ENCODE peak calls at places on chromosomes 2 and 18, in eight cellular contexts. D is ascending aorta, U is GM23338, I is HCT116, A is neuronal stem cell, X is AG04450, R is breast epithelium, B is cardiac fibroblast. L is an unnamed sample.

GRCh38 chr2:70962885-70963878 is 15.2 kb upstream of the ANKRD53 start:
- DNase-seq in D (no peak), U (no peak), I (no peak), A (no peak), X (no peak), R (no peak), B (no peak), L (peak; percentile 1)

GRCh38 chr18:60372598-60372997 is at the start of gene MC4R:
- DNase-seq in D (no peak), U (peak; percentile 36), I (peak; percentile 48), A (peak; percentile 11), X (peak; percentile 58), R (no peak), B (peak; percentile 31), L (no peak)

GRCh38 chr2:237912271-237913192 is 53.1 kb downstream of the RAMP1 start:
- DNase-seq in D (no peak), U (no peak), I (no peak), A (no peak), X (no peak), R (peak; percentile 48), B (no peak), L (no peak)

GRCh38 chr18:50748243-50749229 is 71.3 kb downstream of the MRO start:
- DNase-seq in D (no peak), U (peak; percentile 31), I (no peak), A (peak; percentile 56), X (no peak), R (no peak), B (no peak), L (no peak)

GRCh38 chr18:43935051-43935412 is 657.7 kb upstream of the SYT4 start:
- DNase-seq in D (no peak), U (no peak), I (no peak), A (no peak), X (peak; percentile 71), R (no peak), B (peak; percentile 28), L (no peak)

GRCh38 chr2:44942304-44943030 is 965 bp downstream of the SIX3 start:
- DNase-seq in D (no peak), U (no peak), I (no peak), A (no peak), X (no peak), R (no peak), B (no peak), L (no peak)

GRCh38 chr2:178761759-178762371 is 45.4 kb downstream of the TTN start:
- DNase-seq in D (no peak), U (peak; percentile 83), I (peak; percentile 42), A (peak; percentile 43), X (peak; percentile 6), R (no peak), B (peak; percentile 73), L (peak; percentile 46)

GRCh38 chr18:75249192-75249551 is 38.6 kb downstream of the TSHZ1 start:
- DNase-seq in D (no peak), U (no peak), I (no peak), A (no peak), X (no peak), R (no peak), B (no peak), L (no peak)

GRCh38 chr2:7812231-7812995 is 869.4 kb upstream of the ID2 start:
- DNase-seq in D (no peak), U (no peak), I (no peak), A (no peak), X (no peak), R (no peak), B (peak; percentile 75), L (no peak)

GRCh38 chr2:109675666-109676345 is 61.6 kb downstream of the SOWAHC start:
- DNase-seq in D (no peak), U (no peak), I (no peak), A (no peak), X (no peak), R (no peak), B (no peak), L (no peak)

GRCh38 chr18:35580748-35581534 is 599 bp upstream of the GALNT1 start:
- DNase-seq in D (no peak), U (peak; percentile 79), I (no peak), A (peak; percentile 75), X (peak; percentile 7), R (peak; percentile 52), B (peak; percentile 48), L (peak; percentile 56)

GRCh38 chr18:45415614-45416013 is 199.7 kb upstream of the SLC14A2 start:
- DNase-seq in D (no peak), U (peak; percentile 39), I (no peak), A (no peak), X (no peak), R (no peak), B (no peak), L (no peak)

GRCh38 chr2:228675042-228675441 is 493.6 kb upstream of the SPHKAP start:
- DNase-seq in D (no peak), U (no peak), I (no peak), A (no peak), X (no peak), R (no peak), B (peak; percentile 79), L (peak; percentile 31)

GRCh38 chr2:182666674-182667320 is 49.3 kb upstream of the DNAJC10 start:
- DNase-seq in D (no peak), U (peak; percentile 70), I (peak; percentile 18), A (no peak), X (no peak), R (no peak), B (peak; percentile 54), L (no peak)

GRCh38 chr18:79200546-79201268 is 131.5 kb downstream of the ATP9B start:
- DNase-seq in D (no peak), U (peak; percentile 46), I (peak; percentile 8), A (peak; percentile 30), X (no peak), R (no peak), B (peak; percentile 19), L (peak; percentile 22)

DNA sequence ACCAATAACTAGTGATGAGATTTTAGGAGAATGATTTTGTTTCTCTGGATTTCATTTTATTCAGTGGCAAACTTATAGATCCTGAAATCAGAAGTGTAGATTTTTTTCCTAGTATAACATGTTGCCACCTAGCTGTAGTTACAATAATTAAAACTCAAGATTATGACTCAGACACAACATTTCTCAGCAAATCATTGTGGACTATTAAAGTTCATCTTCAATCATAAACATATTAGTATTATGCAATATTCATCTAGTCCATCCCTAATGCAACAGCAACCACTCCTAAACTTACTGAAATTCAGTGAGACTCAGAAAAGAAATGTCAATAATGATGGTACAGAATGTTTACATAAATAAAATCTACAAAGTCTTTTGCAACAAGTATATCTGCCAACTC is 51.3 kb downstream of the USP34 start:
- DNase-seq in D (no peak), U (no peak), I (no peak), A (no peak), X (no peak), R (no peak), B (no peak), L (no peak)
- H3K4me3 ChIP-seq in D (no peak overlapping the region), U (no peak overlapping the region), I (no peak overlapping the region), A (no peak overlapping the region), X (no peak overlapping the region), R (no peak overlapping the region), B (no peak overlapping the region), L (no peak overlapping the region)

DNA sequence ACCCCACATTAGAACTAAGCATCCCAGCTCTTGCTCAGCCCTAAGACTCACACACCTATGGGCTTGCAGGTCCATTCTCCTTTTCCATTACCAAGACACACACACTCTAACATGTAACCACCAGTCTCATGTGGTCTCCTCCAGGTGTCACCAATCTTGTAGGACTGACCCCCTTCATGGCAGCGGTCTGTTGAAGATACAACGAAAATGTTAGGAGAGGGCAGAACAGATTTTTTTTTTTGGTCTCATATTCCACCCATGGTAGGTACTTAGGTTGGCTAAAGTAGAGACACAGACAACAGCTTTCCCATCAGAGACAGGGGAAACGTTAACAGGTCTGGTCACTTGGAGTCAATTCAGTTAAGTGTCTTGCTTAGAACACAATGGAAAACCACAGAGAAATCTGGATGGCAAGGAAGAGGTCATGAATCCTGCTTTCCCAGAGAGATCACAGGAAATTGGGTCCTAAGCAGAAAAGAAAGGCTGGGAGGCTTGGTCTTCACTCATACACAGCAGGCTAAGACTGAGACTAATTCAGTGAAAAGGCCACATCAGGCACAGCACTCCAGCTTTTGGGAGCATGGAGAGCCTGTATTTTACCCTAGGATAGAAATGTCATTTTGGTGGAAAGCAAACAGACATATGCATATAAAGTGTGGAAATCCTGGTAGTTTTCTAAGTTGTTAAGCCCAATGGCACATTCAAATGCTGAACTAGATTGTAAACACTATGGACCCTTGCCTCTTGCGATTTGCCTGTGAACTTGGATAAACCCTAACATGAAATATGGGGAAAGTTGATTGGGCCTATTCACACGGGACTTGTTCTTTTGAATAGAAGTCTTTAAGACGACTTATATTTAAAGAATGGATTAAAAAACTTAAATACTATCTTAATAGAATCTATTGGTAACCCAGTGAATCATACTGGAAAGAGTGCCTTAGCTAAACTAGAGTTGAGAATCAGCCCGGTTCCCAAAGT is 3.8 kb downstream of the FN1 start:
- DNase-seq in D (no peak), U (no peak), I (no peak), A (no peak), X (no peak), R (no peak), B (peak; percentile 67), L (no peak)
- H3K4me3 ChIP-seq in D (peak overlapping the region; percentile 80), U (no peak overlapping the region), I (no peak overlapping the region), A (no peak overlapping the region), X (peak overlapping the region; percentile 89), R (no peak overlapping the region), B (peak overlapping the region; percentile 91), L (no peak overlapping the region)

GRCh38 chr2:9310390-9310789 is 103.8 kb downstream of the ASAP2 start:
- DNase-seq in D (peak; percentile 35), U (no peak), I (no peak), A (no peak), X (no peak), R (no peak), B (peak; percentile 95), L (no peak)

GRCh38 chr2:9311488-9311887 is 104.9 kb downstream of the ASAP2 start:
- DNase-seq in D (no peak), U (no peak), I (no peak), A (no peak), X (no peak), R (no peak), B (peak; percentile 95), L (peak; percentile 24)

GRCh38 chr2:9312591-9312990 is 106.0 kb downstream of the ASAP2 start:
- DNase-seq in D (no peak), U (no peak), I (no peak), A (no peak), X (no peak), R (no peak), B (no peak), L (no peak)

GRCh38 chr2:9309147-9309546 is 102.5 kb downstream of the ASAP2 start:
- DNase-seq in D (no peak), U (no peak), I (no peak), A (no peak), X (no peak), R (no peak), B (no peak), L (no peak)

GRCh38 chr2:9310827-9311226 is 104.2 kb downstream of the ASAP2 start:
- DNase-seq in D (no peak), U (no peak), I (no peak), A (no peak), X (no peak), R (no peak), B (peak; percentile 72), L (no peak)
- H3K4me3 ChIP-seq in D (no peak overlapping the region), U (no peak overlapping the region), I (no peak overlapping the region), A (no peak overlapping the region), X (no peak overlapping the region), R (no peak overlapping the region), B (no peak overlapping the region), L (no peak overlapping the region)

DNA sequence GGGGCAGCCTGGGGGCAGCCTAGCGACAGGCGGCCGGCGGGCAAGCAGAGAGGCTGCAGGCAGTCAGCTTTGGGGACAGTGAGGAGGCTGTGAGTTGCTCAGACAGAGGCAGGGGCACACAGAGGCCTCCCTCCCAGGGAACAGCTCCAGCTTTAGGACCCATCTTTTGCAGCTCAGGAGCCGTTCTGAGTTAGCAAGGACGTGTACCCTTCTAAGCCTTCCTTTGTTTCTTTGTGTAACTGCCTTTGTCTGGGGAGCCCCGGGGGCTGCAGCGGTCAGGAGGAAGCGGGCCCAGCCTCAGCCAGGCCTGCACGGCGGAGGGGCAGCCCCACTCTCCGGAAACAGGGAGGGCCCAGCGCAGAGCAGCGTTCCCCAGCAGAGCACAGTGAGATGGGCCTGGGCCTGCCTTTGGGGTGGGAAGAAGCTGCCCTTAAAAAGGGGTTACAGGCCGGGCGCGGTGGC is 41.0 kb upstream of the RALBP1 start:
- DNase-seq in D (no peak), U (peak; percentile 24), I (no peak), A (peak; percentile 62), X (no peak), R (no peak), B (no peak), L (no peak)
- H3K4me3 ChIP-seq in D (no peak overlapping the region), U (no peak overlapping the region), I (no peak overlapping the region), A (no peak overlapping the region), X (no peak overlapping the region), R (no peak overlapping the region), B (no peak overlapping the region), L (no peak overlapping the region)

L was measured in body of pancreas.